ENCODE peak calls at places on chromosomes 5 and 9, in seven cellular contexts. One of them, this sample, is unnamed.

GRCh38 chr9:91896096-91896495 is 53.9 kb downstream of the ROR2 start:
- DNase-seq in tibial nerve: no peak
- DNase-seq in HFF-Myc: no peak
- DNase-seq in hepatocyte: no peak
- DNase-seq in foreskin fibroblast: no peak
- DNase-seq in BJ: no peak
- DNase-seq in fibroblast of pulmonary artery: no peak
- DNase-seq in this sample: no peak

GRCh38 chr5:134541736-134542376 is 16.4 kb downstream of the JADE2 start:
- DNase-seq in tibial nerve: no peak
- DNase-seq in HFF-Myc: no peak
- DNase-seq in hepatocyte: peak; percentile 64
- DNase-seq in foreskin fibroblast: peak; percentile 63
- DNase-seq in BJ: no peak
- DNase-seq in fibroblast of pulmonary artery: peak; percentile 75
- DNase-seq in this sample: no peak

GRCh38 chr9:92046676-92047075 is 68.5 kb downstream of the SPTLC1 start:
- DNase-seq in tibial nerve: no peak
- DNase-seq in HFF-Myc: no peak
- DNase-seq in hepatocyte: no peak
- DNase-seq in foreskin fibroblast: no peak
- DNase-seq in BJ: no peak
- DNase-seq in fibroblast of pulmonary artery: no peak
- DNase-seq in this sample: no peak

GRCh38 chr9:105295986-105296385 is 51.5 kb downstream of the SLC44A1 start:
- DNase-seq in tibial nerve: no peak
- DNase-seq in HFF-Myc: no peak
- DNase-seq in hepatocyte: no peak
- DNase-seq in foreskin fibroblast: peak; percentile 37
- DNase-seq in BJ: no peak
- DNase-seq in fibroblast of pulmonary artery: peak; percentile 34
- DNase-seq in this sample: no peak

GRCh38 chr9:79257215-79257614 is 314.6 kb upstream of the TLE4 start:
- DNase-seq in tibial nerve: no peak
- DNase-seq in HFF-Myc: no peak
- DNase-seq in hepatocyte: peak; percentile 17
- DNase-seq in foreskin fibroblast: peak; percentile 25
- DNase-seq in BJ: no peak
- DNase-seq in fibroblast of pulmonary artery: no peak
- DNase-seq in this sample: no peak

GRCh38 chr5:73862796-73863195 is 236.8 kb downstream of the ARHGEF28 start:
- DNase-seq in tibial nerve: no peak
- DNase-seq in HFF-Myc: no peak
- DNase-seq in hepatocyte: no peak
- DNase-seq in foreskin fibroblast: no peak
- DNase-seq in BJ: no peak
- DNase-seq in fibroblast of pulmonary artery: no peak
- DNase-seq in this sample: no peak

GRCh38 chr9:95459867-95460626 is 56.7 kb downstream of the PTCH1 start:
- DNase-seq in tibial nerve: no peak
- DNase-seq in HFF-Myc: peak; percentile 52
- DNase-seq in hepatocyte: peak; percentile 54
- DNase-seq in foreskin fibroblast: peak; percentile 17
- DNase-seq in BJ: no peak
- DNase-seq in fibroblast of pulmonary artery: no peak
- DNase-seq in this sample: no peak

GRCh38 chr9:113620377-113621161 is 157.0 kb downstream of the RGS3 start:
- DNase-seq in tibial nerve: peak; percentile 48
- DNase-seq in HFF-Myc: peak; percentile 93
- DNase-seq in hepatocyte: peak; percentile 91
- DNase-seq in foreskin fibroblast: peak; percentile 95
- DNase-seq in BJ: peak; percentile 74
- DNase-seq in fibroblast of pulmonary artery: peak; percentile 94
- DNase-seq in this sample: peak; percentile 96

GRCh38 chr5:177382423-177383029 is 1.7 kb upstream of the SLC34A1 start:
- DNase-seq in tibial nerve: no peak
- DNase-seq in HFF-Myc: no peak
- DNase-seq in hepatocyte: peak; percentile 40
- DNase-seq in foreskin fibroblast: peak; percentile 66
- DNase-seq in BJ: no peak
- DNase-seq in fibroblast of pulmonary artery: peak; percentile 49
- DNase-seq in this sample: no peak

GRCh38 chr5:76690704-76691469 is 25.0 kb upstream of the F2R start:
- DNase-seq in tibial nerve: no peak
- DNase-seq in HFF-Myc: no peak
- DNase-seq in hepatocyte: peak; percentile 30
- DNase-seq in foreskin fibroblast: peak; percentile 85
- DNase-seq in BJ: no peak
- DNase-seq in fibroblast of pulmonary artery: peak; percentile 45
- DNase-seq in this sample: peak; percentile 98

GRCh38 chr5:178496219-178496618 is 94.0 kb downstream of the COL23A1 start:
- DNase-seq in tibial nerve: no peak
- DNase-seq in HFF-Myc: no peak
- DNase-seq in hepatocyte: no peak
- DNase-seq in foreskin fibroblast: no peak
- DNase-seq in BJ: no peak
- DNase-seq in fibroblast of pulmonary artery: no peak
- DNase-seq in this sample: no peak

GRCh38 chr9:137138058-137138697 is 776 bp upstream of the GRIN1 start:
- DNase-seq in tibial nerve: no peak
- DNase-seq in HFF-Myc: no peak
- DNase-seq in hepatocyte: no peak
- DNase-seq in foreskin fibroblast: no peak
- DNase-seq in BJ: no peak
- DNase-seq in fibroblast of pulmonary artery: no peak
- DNase-seq in this sample: no peak

GRCh38 chr5:1638658-1639400 is 115.1 kb upstream of the LPCAT1 start:
- DNase-seq in tibial nerve: no peak
- DNase-seq in HFF-Myc: no peak
- DNase-seq in hepatocyte: no peak
- DNase-seq in foreskin fibroblast: no peak
- DNase-seq in BJ: no peak
- DNase-seq in fibroblast of pulmonary artery: no peak
- DNase-seq in this sample: no peak

GRCh38 chr5:90446961-90447360 is 27.6 kb downstream of the MBLAC2 start:
- DNase-seq in tibial nerve: no peak
- DNase-seq in HFF-Myc: no peak
- DNase-seq in hepatocyte: no peak
- DNase-seq in foreskin fibroblast: peak; percentile 31
- DNase-seq in BJ: peak; percentile 12
- DNase-seq in fibroblast of pulmonary artery: peak; percentile 59
- DNase-seq in this sample: no peak

GRCh38 chr5:124927735-124928134 is 181.3 kb upstream of the ZNF608 start:
- DNase-seq in tibial nerve: no peak
- DNase-seq in HFF-Myc: no peak
- DNase-seq in hepatocyte: no peak
- DNase-seq in foreskin fibroblast: peak; percentile 50
- DNase-seq in BJ: no peak
- DNase-seq in fibroblast of pulmonary artery: peak; percentile 87
- DNase-seq in this sample: peak; percentile 76

GRCh38 chr5:139686919-139687421 is 38.8 kb downstream of the CXXC5 start:
- DNase-seq in tibial nerve: no peak
- DNase-seq in HFF-Myc: no peak
- DNase-seq in hepatocyte: no peak
- DNase-seq in foreskin fibroblast: no peak
- DNase-seq in BJ: no peak
- DNase-seq in fibroblast of pulmonary artery: no peak
- DNase-seq in this sample: no peak

GRCh38 chr5:7018144-7018543 is 304.9 kb downstream of the TENT4A start:
- DNase-seq in tibial nerve: no peak
- DNase-seq in HFF-Myc: no peak
- DNase-seq in hepatocyte: no peak
- DNase-seq in foreskin fibroblast: no peak
- DNase-seq in BJ: no peak
- DNase-seq in fibroblast of pulmonary artery: no peak
- DNase-seq in this sample: no peak

GRCh38 chr9:98117984-98118639 is 910 bp downstream of the TRIM14 start:
- DNase-seq in tibial nerve: no peak
- DNase-seq in HFF-Myc: peak; percentile 45
- DNase-seq in hepatocyte: peak; percentile 74
- DNase-seq in foreskin fibroblast: peak; percentile 49
- DNase-seq in BJ: no peak
- DNase-seq in fibroblast of pulmonary artery: peak; percentile 42
- DNase-seq in this sample: no peak

GRCh38 chr9:98121096-98121495 is 2.1 kb upstream of the TRIM14 start:
- DNase-seq in tibial nerve: no peak
- DNase-seq in HFF-Myc: no peak
- DNase-seq in hepatocyte: no peak
- DNase-seq in foreskin fibroblast: no peak
- DNase-seq in BJ: no peak
- DNase-seq in fibroblast of pulmonary artery: peak; percentile 38
- DNase-seq in this sample: no peak

GRCh38 chr9:98124637-98125426 is 5.8 kb upstream of the TRIM14 start:
- DNase-seq in tibial nerve: no peak
- DNase-seq in HFF-Myc: no peak
- DNase-seq in hepatocyte: no peak
- DNase-seq in foreskin fibroblast: no peak
- DNase-seq in BJ: no peak
- DNase-seq in fibroblast of pulmonary artery: no peak
- DNase-seq in this sample: no peak

GRCh38 chr9:98120476-98120875 is 1.5 kb upstream of the TRIM14 start:
- DNase-seq in tibial nerve: no peak
- DNase-seq in HFF-Myc: no peak
- DNase-seq in hepatocyte: peak; percentile 54
- DNase-seq in foreskin fibroblast: no peak
- DNase-seq in BJ: no peak
- DNase-seq in fibroblast of pulmonary artery: no peak
- DNase-seq in this sample: no peak

GRCh38 chr9:98118640-98119601 is at the start of gene TRIM14:
- DNase-seq in tibial nerve: no peak
- DNase-seq in HFF-Myc: peak; percentile 32
- DNase-seq in hepatocyte: peak; percentile 84
- DNase-seq in foreskin fibroblast: peak; percentile 83
- DNase-seq in BJ: no peak
- DNase-seq in fibroblast of pulmonary artery: peak; percentile 56
- DNase-seq in this sample: no peak
- TF ChIP-seq CTCF in tibial nerve: no peak
- TF ChIP-seq CTCF in HFF-Myc: peak; percentile 27
- TF ChIP-seq CTCF in hepatocyte: peak; percentile 32
- TF ChIP-seq CTCF in foreskin fibroblast: peak; percentile 8
- TF ChIP-seq CTCF in BJ: peak; percentile 33
- TF ChIP-seq CTCF in fibroblast of pulmonary artery: peak; percentile 19
- TF ChIP-seq CTCF in this sample: no peak

GRCh38 chr9:115170674-115171073 is 52.7 kb upstream of the TNC start:
- DNase-seq in tibial nerve: no peak
- DNase-seq in HFF-Myc: peak; percentile 66
- DNase-seq in hepatocyte: peak; percentile 68
- DNase-seq in foreskin fibroblast: peak; percentile 83
- DNase-seq in BJ: no peak
- DNase-seq in fibroblast of pulmonary artery: peak; percentile 40
- DNase-seq in this sample: peak; percentile 25

GRCh38 chr9:115165233-115165632 is 47.3 kb upstream of the TNC start:
- DNase-seq in tibial nerve: no peak
- DNase-seq in HFF-Myc: no peak
- DNase-seq in hepatocyte: no peak
- DNase-seq in foreskin fibroblast: no peak
- DNase-seq in BJ: no peak
- DNase-seq in fibroblast of pulmonary artery: no peak
- DNase-seq in this sample: no peak

GRCh38 chr9:115167175-115167574 is 49.2 kb upstream of the TNC start:
- DNase-seq in tibial nerve: no peak
- DNase-seq in HFF-Myc: peak; percentile 49
- DNase-seq in hepatocyte: no peak
- DNase-seq in foreskin fibroblast: peak; percentile 92
- DNase-seq in BJ: peak; percentile 60
- DNase-seq in fibroblast of pulmonary artery: peak; percentile 58
- DNase-seq in this sample: peak; percentile 20

GRCh38 chr9:115172105-115172504 is 54.1 kb upstream of the TNC start:
- DNase-seq in tibial nerve: no peak
- DNase-seq in HFF-Myc: no peak
- DNase-seq in hepatocyte: no peak
- DNase-seq in foreskin fibroblast: no peak
- DNase-seq in BJ: no peak
- DNase-seq in fibroblast of pulmonary artery: no peak
- DNase-seq in this sample: no peak

GRCh38 chr9:115169003-115169402 is 51.0 kb upstream of the TNC start:
- DNase-seq in tibial nerve: no peak
- DNase-seq in HFF-Myc: no peak
- DNase-seq in hepatocyte: no peak
- DNase-seq in foreskin fibroblast: no peak
- DNase-seq in BJ: no peak
- DNase-seq in fibroblast of pulmonary artery: no peak
- DNase-seq in this sample: no peak
- H3K4me3 ChIP-seq in tibial nerve: no peak overlapping the region
- H3K4me3 ChIP-seq in HFF-Myc: no peak overlapping the region
- H3K4me3 ChIP-seq in hepatocyte: no peak overlapping the region
- H3K4me3 ChIP-seq in foreskin fibroblast: no peak overlapping the region
- H3K4me3 ChIP-seq in BJ: no peak overlapping the region
- H3K4me3 ChIP-seq in fibroblast of pulmonary artery: no peak overlapping the region
- H3K4me3 ChIP-seq in this sample: no peak overlapping the region

DNA sequence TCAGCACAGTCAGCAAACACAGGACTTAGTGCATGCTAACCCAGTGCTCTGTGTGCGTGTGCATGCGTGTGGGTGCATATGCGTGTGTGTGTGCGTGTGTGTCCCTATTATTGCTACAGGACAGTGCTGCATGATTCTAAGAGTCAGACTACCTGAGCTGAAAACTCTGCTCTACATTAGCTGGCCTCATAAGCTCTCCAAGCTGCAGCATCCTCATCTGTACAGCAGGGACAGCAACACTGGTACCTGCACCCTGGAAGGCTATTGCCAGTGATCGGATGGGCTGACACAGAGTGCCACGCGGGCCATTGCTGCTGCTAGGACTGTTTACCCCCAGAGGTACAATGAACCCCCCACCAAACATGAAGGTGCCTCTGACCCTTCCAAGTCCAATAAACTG is 1.2 kb downstream of the ADAMTS12 start:
- DNase-seq in tibial nerve: no peak
- DNase-seq in HFF-Myc: no peak
- DNase-seq in hepatocyte: no peak
- DNase-seq in foreskin fibroblast: peak; percentile 72
- DNase-seq in BJ: no peak
- DNase-seq in fibroblast of pulmonary artery: peak; percentile 44
- DNase-seq in this sample: no peak
- TF ChIP-seq CTCF in tibial nerve: no peak
- TF ChIP-seq CTCF in HFF-Myc: no peak
- TF ChIP-seq CTCF in hepatocyte: no peak
- TF ChIP-seq CTCF in foreskin fibroblast: peak; percentile 22
- TF ChIP-seq CTCF in BJ: peak; percentile 52
- TF ChIP-seq CTCF in fibroblast of pulmonary artery: peak; percentile 49
- TF ChIP-seq CTCF in this sample: peak; percentile 37

DNA sequence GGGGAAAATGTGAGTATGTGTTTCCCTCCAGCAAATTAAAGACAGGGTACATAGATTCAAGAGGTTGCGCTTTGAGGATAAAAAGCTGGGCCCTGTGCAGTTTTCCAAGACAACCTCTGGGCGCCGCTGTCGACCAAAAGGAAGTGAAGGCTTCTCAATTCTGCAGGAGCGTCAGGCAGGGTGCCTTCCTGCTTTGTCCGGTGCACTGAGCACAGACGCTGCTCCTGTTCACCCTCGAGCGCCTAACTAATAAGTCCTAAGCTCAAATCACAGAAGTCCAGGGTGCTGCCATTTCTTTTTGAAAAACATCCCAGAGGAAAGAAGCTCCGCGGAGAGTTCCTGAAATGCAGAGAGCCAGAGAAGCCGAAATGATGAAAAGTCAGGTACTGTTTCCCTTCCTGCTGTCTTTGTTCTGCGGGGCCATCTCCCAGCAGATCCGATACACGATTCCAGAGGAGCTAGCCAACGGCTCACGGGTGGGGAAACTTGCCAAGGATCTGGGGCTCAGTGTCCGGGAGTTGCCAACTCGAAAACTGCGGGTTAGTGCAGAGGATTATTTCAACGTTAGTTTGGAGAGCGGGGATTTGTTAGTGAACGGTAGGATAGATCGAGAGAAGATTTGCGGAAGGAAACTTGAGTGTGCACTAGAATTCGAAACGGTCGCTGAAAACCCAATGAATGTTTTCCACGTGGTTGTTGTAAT is at the start of gene PCDHGB1:
- DNase-seq in tibial nerve: no peak
- DNase-seq in HFF-Myc: no peak
- DNase-seq in hepatocyte: no peak
- DNase-seq in foreskin fibroblast: peak; percentile 77
- DNase-seq in BJ: no peak
- DNase-seq in fibroblast of pulmonary artery: peak; percentile 66
- DNase-seq in this sample: no peak
- H3K4me3 ChIP-seq in tibial nerve: no peak within 1 kb of the TSS
- H3K4me3 ChIP-seq in HFF-Myc: peak within 1 kb of the TSS; percentile 0
- H3K4me3 ChIP-seq in hepatocyte: no peak within 1 kb of the TSS
- H3K4me3 ChIP-seq in foreskin fibroblast: peak within 1 kb of the TSS; percentile 37
- H3K4me3 ChIP-seq in BJ: peak within 1 kb of the TSS; percentile 32
- H3K4me3 ChIP-seq in fibroblast of pulmonary artery: peak within 1 kb of the TSS; percentile 40
- H3K4me3 ChIP-seq in this sample: peak within 1 kb of the TSS; percentile 26

This sample was measured in retinal pigment epithelial cell.